ENCODE peak calls at places on chromosomes 5 and 9, in four cellular contexts. S is mesendoderm, K is adrenal gland, Z is OCI-LY7. H is an unnamed sample. For H3K36me3, the result is how much of the 10 kb centered on the place peaks cover.

GRCh38 chr5:51181495-51181894 is 201.8 kb upstream of the ISL1 start:
- DNase-seq in S (peak), K (no peak), Z (no peak), H (no peak)

GRCh38 chr9:83978992-83979811 is 813 bp downstream of the HNRNPK start:
- DNase-seq in S (peak), K (peak), Z (peak), H (peak)

GRCh38 chr5:179257190-179257741 is 88.0 kb downstream of the ADAMTS2 start:
- DNase-seq in S (no peak), K (no peak), Z (no peak), H (no peak)

GRCh38 chr9:120893917-120894316 is 16.9 kb upstream of the PHF19 start:
- DNase-seq in S (no peak), K (no peak), Z (no peak), H (no peak)

GRCh38 chr5:120252839-120253238 is 211.3 kb upstream of the PRR16 start:
- DNase-seq in S (no peak), K (no peak), Z (no peak), H (peak)

GRCh38 chr9:125133403-125134316 is 9.7 kb downstream of the SCAI start:
- DNase-seq in S (no peak), K (no peak), Z (no peak), H (no peak)

GRCh38 chr9:27426717-27427645 is 97.1 kb upstream of the IFNK start:
- DNase-seq in S (peak), K (no peak), Z (no peak), H (no peak)

GRCh38 chr5:129963359-129963758 is 59.1 kb downstream of the CHSY3 start:
- DNase-seq in S (no peak), K (no peak), Z (no peak), H (no peak)

GRCh38 chr9:98804083-98804482 is 3.4 kb upstream of the GALNT12 start:
- DNase-seq in S (no peak), K (no peak), Z (no peak), H (no peak)

GRCh38 chr5:144453753-144454152 is 283.1 kb downstream of the KCTD16 start:
- DNase-seq in S (peak), K (no peak), Z (no peak), H (no peak)

GRCh38 chr9:98430535-98430934 is 175.1 kb upstream of the TBC1D2 start:
- DNase-seq in S (no peak), K (peak), Z (no peak), H (no peak)

GRCh38 chr5:36158144-36158543 is 6.2 kb downstream of the SKP2 start:
- DNase-seq in S (no peak), K (no peak), Z (no peak), H (peak)

GRCh38 chr9:89716559-89716958 is 111.7 kb downstream of the GADD45G start:
- DNase-seq in S (no peak), K (no peak), Z (peak), H (no peak)

GRCh38 chr9:101504188-101504587 is 29.5 kb upstream of the RNF20 start:
- DNase-seq in S (no peak), K (no peak), Z (no peak), H (no peak)

GRCh38 chr5:135362102-135362501 is 36.9 kb downstream of the MACROH2A1 start:
- DNase-seq in S (no peak), K (no peak), Z (no peak), H (no peak)

GRCh38 chr9:92647671-92648446 is 22.1 kb downstream of the IPPK start:
- DNase-seq in S (no peak), K (no peak), Z (no peak), H (no peak)
- H3K36me3 ChIP-seq in S (under half), K (under half), Z (half or more), H (under half)

GRCh38 chr5:172183881-172184280 is 4.1 kb downstream of the STK10 start:
- DNase-seq in S (peak), K (no peak), Z (no peak), H (no peak)
- H3K27ac ChIP-seq in S (no peak), K (no peak), Z (no peak), H (no peak)

DNA sequence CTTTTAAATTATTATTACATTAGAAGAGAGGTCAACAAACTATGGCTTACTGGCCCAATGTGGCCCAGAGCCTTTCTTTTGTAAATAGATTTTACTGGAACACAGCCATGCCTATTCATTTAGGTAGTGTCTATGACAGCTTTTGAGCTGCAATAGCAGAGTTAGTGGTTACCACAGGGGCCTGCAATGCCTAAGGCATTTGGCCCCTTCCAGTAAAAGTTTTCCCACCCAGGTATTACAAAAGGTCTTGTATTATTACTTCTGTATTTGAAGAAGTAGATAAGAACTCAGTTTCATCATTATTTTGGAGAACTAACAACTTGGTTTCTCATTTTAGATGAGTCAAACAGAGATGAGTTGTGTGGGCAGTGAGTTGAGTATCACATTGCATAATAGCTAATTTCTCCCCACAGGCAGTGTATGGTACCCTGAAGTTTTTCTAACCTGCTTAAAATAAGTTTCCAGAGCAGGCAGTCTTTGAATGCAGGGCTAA is 9.5 kb downstream of the MTRR start:
- DNase-seq in S (no peak), K (no peak), Z (no peak), H (peak)
- H3K36me3 ChIP-seq in S (under half), K (under half), Z (half or more), H (half or more)

GRCh38 chr5:98767563-98767962 is 5.9 kb upstream of the RGMB start:
- DNase-seq in S (no peak), K (no peak), Z (no peak), H (no peak)

GRCh38 chr5:98765815-98766214 is 7.6 kb upstream of the RGMB start:
- DNase-seq in S (no peak), K (no peak), Z (no peak), H (no peak)

GRCh38 chr5:98768160-98769005 is 5.1 kb upstream of the RGMB start:
- DNase-seq in S (peak), K (peak), Z (peak), H (peak)

GRCh38 chr5:98757978-98758377 is 15.5 kb upstream of the RGMB start:
- DNase-seq in S (no peak), K (no peak), Z (no peak), H (no peak)

DNA sequence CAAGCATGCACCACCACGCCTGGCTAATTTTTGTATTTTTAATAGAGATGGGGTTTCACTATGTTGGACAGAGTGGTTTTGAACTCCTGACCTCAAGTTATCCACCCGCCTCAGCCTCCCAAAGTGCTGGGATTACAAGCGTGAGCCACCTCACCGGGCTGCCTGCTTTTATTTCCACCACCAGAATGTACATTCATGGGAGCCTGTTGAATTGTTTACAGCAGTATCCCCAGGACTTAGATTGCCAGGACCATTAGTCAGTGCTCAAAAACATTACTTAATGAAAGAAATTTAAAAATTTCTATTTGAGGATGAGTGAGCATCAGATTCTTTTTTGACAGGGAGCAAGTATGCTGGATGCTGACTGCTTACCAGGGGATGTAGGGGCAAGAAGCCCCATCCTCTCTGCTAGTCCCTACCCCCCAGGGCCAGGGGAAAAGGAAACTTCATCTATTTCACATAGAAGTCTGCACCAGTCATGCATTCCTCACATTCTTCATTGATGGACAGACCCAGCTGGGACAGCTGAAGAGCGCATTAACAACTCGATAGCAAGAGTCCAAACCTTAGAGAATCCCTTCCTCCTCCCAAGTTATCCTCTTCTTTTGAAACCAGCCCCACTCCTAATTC is 10.3 kb upstream of the RGMB start:
- DNase-seq in S (peak), K (no peak), Z (no peak), H (no peak)
- H3K27ac ChIP-seq in S (peak), K (no peak), Z (no peak), H (no peak)

GRCh38 chr9:79711874-79712273 is 140.1 kb downstream of the TLE4 start:
- DNase-seq in S (no peak), K (no peak), Z (no peak), H (no peak)
- H3K36me3 ChIP-seq in S (under half), K (under half), Z (half or more), H (under half)